ENCODE peak calls at places on chromosomes 3 and 15, in eight cellular contexts. U is MCF 10A, R is body of pancreas, K is fibroblast of the aortic adventitia, D is fibroblast of mammary gland, J is mesothelial cell of epicardium, N is IMR-90, S is suprapubic skin. A is an unnamed sample.

GRCh38 chr3:71559578-71560162 is 23.9 kb downstream of the FOXP1 start:
- DNase-seq in U (no peak), R (no peak), K (no peak), D (no peak), J (no peak), N (no peak), S (no peak), A (no peak)

GRCh38 chr3:146163584-146163983 is 2.6 kb upstream of the PLOD2 start:
- DNase-seq in U (peak), R (no peak), K (peak), D (peak), J (no peak), N (peak), S (no peak), A (no peak)

GRCh38 chr3:158100681-158101080 is 5.5 kb downstream of the SHOX2 start:
- DNase-seq in U (no peak), R (no peak), K (no peak), D (no peak), J (no peak), N (no peak), S (no peak), A (no peak)

GRCh38 chr3:133941390-133941789 is 45.7 kb upstream of the RAB6B start:
- DNase-seq in U (peak), R (no peak), K (peak), D (peak), J (no peak), N (peak), S (peak), A (no peak)

GRCh38 chr3:78317774-78318173 is 1277.9 kb downstream of the ROBO2 start:
- DNase-seq in U (no peak), R (no peak), K (no peak), D (no peak), J (no peak), N (no peak), S (no peak), A (no peak)

GRCh38 chr3:47421741-47422649 is 41.2 kb downstream of the PTPN23 start:
- DNase-seq in U (peak), R (peak), K (no peak), D (peak), J (no peak), N (no peak), S (no peak), A (no peak)

GRCh38 chr3:126373682-126374601 is 16.7 kb upstream of the KLF15 start:
- DNase-seq in U (no peak), R (no peak), K (peak), D (peak), J (no peak), N (peak), S (no peak), A (no peak)

GRCh38 chr3:30297112-30297511 is 309.3 kb upstream of the TGFBR2 start:
- DNase-seq in U (no peak), R (no peak), K (no peak), D (no peak), J (no peak), N (no peak), S (no peak), A (no peak)

GRCh38 chr3:21326704-21327103 is 424.3 kb downstream of the ZNF385D start:
- DNase-seq in U (no peak), R (no peak), K (peak), D (peak), J (no peak), N (peak), S (no peak), A (no peak)

GRCh38 chr3:48352546-48352945 is 19.1 kb upstream of the SPINK8 start:
- DNase-seq in U (no peak), R (no peak), K (no peak), D (no peak), J (no peak), N (no peak), S (no peak), A (no peak)

GRCh38 chr3:24154751-24155150 is 209.7 kb downstream of the NR1D2 start:
- DNase-seq in U (no peak), R (no peak), K (no peak), D (no peak), J (no peak), N (no peak), S (no peak), A (no peak)

GRCh38 chr3:39668420-39668819 is 141.0 kb upstream of the MYRIP start:
- DNase-seq in U (peak), R (no peak), K (peak), D (peak), J (no peak), N (peak), S (no peak), A (no peak)

GRCh38 chr3:54882114-54882833 is 45.6 kb downstream of the LRTM1 start:
- DNase-seq in U (peak), R (no peak), K (peak), D (peak), J (no peak), N (peak), S (no peak), A (no peak)

GRCh38 chr3:125374501-125374995 is 577 bp downstream of the ZNF148 start:
- DNase-seq in U (peak), R (peak), K (peak), D (peak), J (peak), N (peak), S (no peak), A (peak)

GRCh38 chr3:127959873-127960272 is 44.8 kb downstream of the KBTBD12 start:
- DNase-seq in U (peak), R (peak), K (no peak), D (peak), J (no peak), N (peak), S (no peak), A (peak)

GRCh38 chr15:68429691-68430470 is 2.1 kb downstream of the ITGA11 start:
- DNase-seq in U (no peak), R (no peak), K (peak), D (peak), J (no peak), N (no peak), S (no peak), A (no peak)

GRCh38 chr3:43405888-43406636 is 119.7 kb downstream of the SNRK start:
- DNase-seq in U (peak), R (no peak), K (no peak), D (peak), J (no peak), N (peak), S (no peak), A (no peak)

GRCh38 chr15:78229431-78230406 is 4.6 kb downstream of the ACSBG1 start:
- DNase-seq in U (no peak), R (no peak), K (no peak), D (no peak), J (no peak), N (no peak), S (no peak), A (no peak)

GRCh38 chr3:134352031-134352671 is 22.1 kb downstream of the AMOTL2 start:
- DNase-seq in U (peak), R (peak), K (peak), D (peak), J (no peak), N (no peak), S (no peak), A (no peak)

GRCh38 chr3:14774431-14774830 is 44.3 kb upstream of the FGD5 start:
- DNase-seq in U (no peak), R (no peak), K (no peak), D (no peak), J (no peak), N (no peak), S (peak), A (no peak)

GRCh38 chr3:80227216-80227615 is 459.4 kb upstream of the ROBO1 start:
- DNase-seq in U (no peak), R (no peak), K (no peak), D (peak), J (no peak), N (peak), S (no peak), A (no peak)

GRCh38 chr15:63554337-63554927 is 42.8 kb upstream of the FBXL22 start:
- DNase-seq in U (no peak), R (no peak), K (no peak), D (peak), J (no peak), N (peak), S (no peak), A (no peak)

GRCh38 chr3:150631515-150632221 is 28.5 kb downstream of the SELENOT start:
- DNase-seq in U (no peak), R (no peak), K (no peak), D (no peak), J (no peak), N (no peak), S (no peak), A (no peak)

GRCh38 chr3:10352146-10352911 is 31.4 kb upstream of the SEC13 start:
- DNase-seq in U (peak), R (no peak), K (peak), D (peak), J (no peak), N (peak), S (no peak), A (no peak)

GRCh38 chr15:90362936-90363212 is 10.8 kb downstream of the ZNF774 start:
- DNase-seq in U (peak), R (no peak), K (peak), D (peak), J (no peak), N (peak), S (no peak), A (no peak)

GRCh38 chr3:152183473-152183872 is 85.3 kb upstream of the MBNL1 start:
- DNase-seq in U (peak), R (peak), K (peak), D (peak), J (no peak), N (peak), S (no peak), A (peak)

GRCh38 chr3:169259134-169259533 is 404.4 kb downstream of the MECOM start:
- DNase-seq in U (no peak), R (no peak), K (no peak), D (no peak), J (no peak), N (no peak), S (no peak), A (no peak)

GRCh38 chr3:168095611-168096209 is at the start of gene GOLIM4:
- DNase-seq in U (peak), R (peak), K (peak), D (peak), J (peak), N (peak), S (peak), A (peak)
- TF ChIP-seq CTCF in U (no peak), R (no peak), K (peak), D (no peak), J (no peak), N (no peak), S (no peak), A (no peak)

DNA sequence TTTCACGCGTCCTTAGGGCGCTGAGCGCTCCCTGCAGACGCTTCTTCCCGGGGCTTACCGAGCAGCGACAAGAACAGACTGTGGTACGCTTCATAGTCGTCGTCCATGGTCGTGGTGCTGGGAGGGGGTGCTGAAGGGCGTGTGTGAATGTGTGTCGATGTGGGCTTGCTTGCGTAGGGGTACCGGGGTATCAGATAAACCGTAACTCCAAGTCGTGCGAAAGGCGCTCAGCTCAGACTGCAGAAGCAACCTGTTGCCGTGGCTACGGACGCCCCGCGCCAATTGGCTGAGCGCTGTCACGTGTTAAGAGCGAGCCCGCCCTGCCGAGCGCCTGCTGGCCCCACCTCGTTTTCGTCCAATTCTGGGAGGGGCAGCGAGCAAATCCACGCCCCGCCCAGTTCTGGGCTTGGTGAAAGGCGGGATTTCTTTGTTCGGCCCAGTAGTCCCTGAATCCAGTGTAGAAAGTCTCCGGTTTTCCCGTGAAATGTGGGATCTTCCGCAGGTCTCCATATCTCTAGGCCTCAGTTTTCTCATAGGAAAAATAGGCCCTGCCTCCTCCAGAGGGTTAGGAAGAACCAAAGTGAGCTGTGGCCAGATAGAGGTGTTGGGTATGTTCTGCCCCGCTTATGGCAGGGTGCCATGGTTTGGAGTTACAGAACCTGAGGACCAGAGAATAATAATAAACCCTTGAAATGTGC is at the start of gene EFCAB12:
- DNase-seq in U (peak), R (peak), K (peak), D (peak), J (peak), N (peak), S (peak), A (peak)
- TF ChIP-seq CTCF in U (no peak), R (no peak), K (no peak), D (no peak), J (no peak), N (no peak), S (no peak), A (no peak)

GRCh38 chr3:52771702-52772101 is 962 bp upstream of the NEK4 start:
- DNase-seq in U (no peak), R (no peak), K (no peak), D (no peak), J (no peak), N (no peak), S (no peak), A (no peak)

GRCh38 chr3:52773361-52774065 is 2.8 kb upstream of the NEK4 start:
- DNase-seq in U (no peak), R (no peak), K (no peak), D (no peak), J (no peak), N (no peak), S (no peak), A (no peak)

GRCh38 chr3:52771334-52771681 is 568 bp upstream of the NEK4 start:
- DNase-seq in U (no peak), R (no peak), K (no peak), D (no peak), J (no peak), N (no peak), S (no peak), A (no peak)

GRCh38 chr3:52769786-52770445 is 824 bp downstream of the NEK4 start:
- DNase-seq in U (peak), R (no peak), K (peak), D (peak), J (no peak), N (no peak), S (no peak), A (no peak)

DNA sequence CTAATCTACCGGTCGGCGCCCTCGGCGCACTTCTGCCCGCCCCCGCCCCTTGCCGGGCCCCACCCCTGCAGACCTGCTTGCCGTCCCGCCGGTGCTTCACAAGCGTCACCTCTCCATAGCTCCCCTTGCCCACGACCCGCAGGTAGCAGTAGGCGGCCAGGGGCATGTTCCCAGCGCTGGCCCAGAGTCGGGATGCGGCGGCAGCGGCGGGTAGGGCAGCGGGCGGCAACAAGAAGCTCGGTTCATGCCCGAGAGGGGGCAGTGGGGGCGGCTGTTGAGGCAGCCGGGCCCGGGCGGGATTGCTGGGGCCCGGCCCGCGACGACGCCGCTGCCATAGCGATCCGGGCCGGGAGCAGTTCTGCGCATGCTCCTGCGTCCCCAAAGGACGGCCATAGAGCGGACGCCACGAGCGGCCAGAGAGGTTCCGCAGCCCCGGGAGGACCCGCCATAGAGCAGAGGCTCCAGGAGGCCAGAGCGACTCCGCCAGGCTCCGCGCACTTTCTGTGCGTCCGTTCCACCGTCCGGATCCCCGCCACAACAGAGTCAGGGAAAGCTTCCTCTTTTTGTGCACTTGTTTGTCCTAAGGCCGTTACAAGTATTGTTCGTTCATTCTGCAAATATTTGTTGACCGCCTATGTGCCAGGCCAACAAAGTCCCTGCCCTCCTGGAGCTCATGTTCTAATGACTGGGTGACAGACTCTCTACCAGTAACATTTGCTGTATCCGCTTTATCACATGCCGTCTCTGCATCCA is at the start of gene NEK4:
- DNase-seq in U (peak), R (peak), K (peak), D (peak), J (peak), N (peak), S (peak), A (peak)
- TF ChIP-seq CTCF in U (no peak), R (no peak), K (no peak), D (no peak), J (no peak), N (no peak), S (no peak), A (no peak)

DNA sequence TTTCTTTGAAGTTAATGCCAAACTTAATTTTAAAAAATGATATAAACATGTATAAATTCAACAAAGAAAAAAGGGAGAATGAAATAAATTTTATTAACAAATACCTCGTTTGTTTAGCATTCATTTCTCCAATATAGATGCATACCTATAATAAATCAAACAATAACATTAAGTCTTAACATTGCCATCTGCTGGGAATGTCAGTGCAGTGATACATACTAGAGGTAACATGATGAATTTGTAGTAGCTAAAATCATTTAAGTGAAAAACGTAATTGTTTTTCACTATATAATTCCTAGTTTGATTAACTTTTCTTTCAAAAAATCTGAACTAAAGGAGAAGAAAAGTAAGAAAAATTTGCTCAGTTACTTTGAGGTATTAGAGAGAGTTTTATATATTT is 340.2 kb upstream of the CBLB start:
- DNase-seq in U (peak), R (no peak), K (peak), D (peak), J (no peak), N (peak), S (no peak), A (no peak)
- TF ChIP-seq CTCF in U (peak), R (no peak), K (peak), D (peak), J (no peak), N (peak), S (no peak), A (no peak)

GRCh38 chr3:189947948-189948723 is 172.6 kb downstream of the P3H2 start:
- DNase-seq in U (peak), R (no peak), K (peak), D (peak), J (no peak), N (peak), S (no peak), A (no peak)
- TF ChIP-seq CTCF in U (peak), R (peak), K (peak), D (peak), J (peak), N (peak), S (no peak), A (peak)

GRCh38 chr3:52041118-52041847 is 15.1 kb downstream of the DUSP7 start:
- DNase-seq in U (no peak), R (no peak), K (no peak), D (no peak), J (no peak), N (no peak), S (no peak), A (no peak)
- TF ChIP-seq CTCF in U (no peak), R (no peak), K (peak), D (peak), J (no peak), N (peak), S (no peak), A (peak)

DNA sequence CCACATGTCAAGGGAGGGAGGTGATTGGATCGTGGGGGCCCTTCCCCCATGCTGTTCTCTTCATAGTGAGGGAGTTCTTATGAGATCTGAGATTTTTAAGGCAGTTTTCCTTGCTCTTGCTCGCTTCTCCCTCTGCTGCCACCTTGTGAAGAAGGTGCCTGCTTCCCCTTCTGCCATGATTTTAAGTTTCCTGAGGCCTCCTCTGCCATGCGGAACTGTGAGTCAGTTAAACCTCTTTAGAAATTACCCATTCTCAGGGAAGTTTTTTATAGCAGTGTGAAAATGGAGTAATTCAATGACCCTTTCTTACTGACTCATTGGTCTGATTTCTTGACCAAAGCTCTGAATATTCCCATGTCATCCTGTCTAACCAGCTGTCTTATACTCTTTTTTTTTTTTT is 484.4 kb upstream of the TPRG1 start:
- DNase-seq in U (peak), R (no peak), K (peak), D (peak), J (no peak), N (peak), S (no peak), A (no peak)
- TF ChIP-seq CTCF in U (no peak), R (no peak), K (peak), D (peak), J (no peak), N (peak), S (no peak), A (no peak)

DNA sequence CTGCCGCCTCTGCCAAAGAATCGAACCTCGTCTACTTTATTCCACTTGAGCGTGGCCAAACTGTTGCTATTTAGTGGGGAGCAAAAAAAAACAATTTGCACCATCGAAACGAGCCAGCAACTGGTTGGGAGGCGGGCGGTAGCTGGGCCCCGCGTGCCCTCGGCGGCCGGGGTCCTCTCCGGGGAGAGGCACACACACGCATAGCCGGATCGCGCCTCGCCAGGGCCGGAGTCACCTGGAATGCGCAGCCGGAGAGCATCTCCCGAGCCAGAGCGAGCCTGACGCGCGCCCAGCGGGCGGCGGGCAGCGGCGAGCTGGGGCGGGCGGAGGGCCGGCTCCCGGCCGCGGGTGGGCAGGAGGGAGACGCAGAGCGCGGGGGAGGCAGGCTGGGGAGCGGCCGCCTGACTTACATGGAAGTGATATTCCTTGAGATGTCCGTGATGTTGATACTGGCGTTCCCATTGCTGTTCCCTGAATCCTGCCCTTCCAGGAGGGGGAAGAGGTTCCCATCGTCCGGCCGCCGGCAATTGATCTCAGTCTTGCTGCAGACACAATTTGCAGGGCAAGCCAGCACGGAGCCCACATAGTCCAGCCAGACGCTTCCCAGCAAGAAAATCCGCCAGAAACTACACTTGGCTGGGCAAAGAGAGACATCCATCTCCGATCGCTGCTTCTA is 905 bp downstream of the NTRK3 start:
- DNase-seq in U (no peak), R (no peak), K (peak), D (peak), J (peak), N (peak), S (no peak), A (peak)
- TF ChIP-seq CTCF in U (no peak), R (no peak), K (no peak), D (no peak), J (no peak), N (no peak), S (no peak), A (no peak)

A was measured in progenitor cell of endocrine pancreas.